ENCODE peak calls at places on chromosomes 4 and X, in six cellular contexts. G, A, T, H, N and I are unnamed samples.

GRCh38 chrX:17521871-17522693 is 147.1 kb downstream of the NHS start:
- DNase-seq in A (no peak), H (no peak), T (peak), N (no peak), G (no peak), I (peak)

GRCh38 chr4:19547463-19547862 is 704.2 kb upstream of the SLIT2 start:
- DNase-seq in G (no peak), N (no peak), A (no peak), H (no peak), T (no peak), I (no peak)

GRCh38 chr4:148359769-148360168 is 82.4 kb downstream of the NR3C2 start:
- DNase-seq in N (no peak), G (no peak), A (no peak), T (no peak), H (no peak), I (no peak)

GRCh38 chr4:40369437-40370278 is 34.5 kb downstream of the CHRNA9 start:
- DNase-seq in N (no peak), H (no peak), G (no peak), T (no peak), A (no peak), I (no peak)

GRCh38 chrX:102715967-102716366 is 3.7 kb downstream of the GPRASP2 start:
- DNase-seq in H (no peak), A (no peak), T (no peak), N (no peak), G (no peak), I (no peak)

GRCh38 chr4:25817059-25817681 is 45.6 kb downstream of the SEL1L3 start:
- DNase-seq in H (no peak), A (no peak), G (no peak), N (no peak), T (peak), I (no peak)

GRCh38 chrX:34873500-34874225 is 68.9 kb upstream of the FAM47B start:
- DNase-seq in N (no peak), G (no peak), H (no peak), A (no peak), T (no peak), I (no peak)

GRCh38 chr4:153143527-153144348 is 60.5 kb upstream of the TRIM2 start:
- DNase-seq in A (no peak), G (no peak), H (no peak), N (no peak), T (peak), I (peak)

GRCh38 chrX:87634361-87634760 is 116.8 kb downstream of the KLHL4 start:
- DNase-seq in T (no peak), G (no peak), A (no peak), N (no peak), H (no peak), I (no peak)

GRCh38 chrX:44228621-44229020 is 114.9 kb downstream of the EFHC2 start:
- DNase-seq in G (no peak), H (no peak), A (no peak), T (no peak), N (no peak), I (no peak)

GRCh38 chrX:34880656-34881055 is 61.9 kb upstream of the FAM47B start:
- DNase-seq in N (no peak), T (peak), H (no peak), G (no peak), A (no peak), I (no peak)

GRCh38 chr4:155769092-155769491 is 10.3 kb downstream of the GUCY1B1 start:
- DNase-seq in A (no peak), N (no peak), H (no peak), G (no peak), T (no peak), I (no peak)

GRCh38 chr4:42302348-42302747 is 94.9 kb upstream of the SHISA3 start:
- DNase-seq in A (no peak), G (peak), H (no peak), N (no peak), T (peak), I (no peak)

GRCh38 chr4:76607846-76608245 is 172.8 kb downstream of the SHROOM3 start:
- DNase-seq in G (no peak), T (no peak), N (no peak), A (no peak), H (no peak), I (no peak)

GRCh38 chr4:53929955-53930798 is 134.2 kb downstream of the CHIC2 start:
- DNase-seq in N (peak), G (peak), H (peak), A (peak), T (peak), I (peak)

GRCh38 chrX:105527759-105528158 is 294.6 kb upstream of the NRK start:
- DNase-seq in N (no peak), A (no peak), G (no peak), T (no peak), H (no peak), I (no peak)

GRCh38 chr4:28073860-28074555 is 1213.4 kb downstream of the STIM2 start:
- DNase-seq in T (no peak), H (no peak), G (no peak), A (no peak), N (no peak), I (no peak)

GRCh38 chrX:108437354-108437753 is 868 bp downstream of the COL4A6 start:
- DNase-seq in H (no peak), N (no peak), T (no peak), A (no peak), G (no peak), I (no peak)

GRCh38 chr4:173332963-173333657 is 1.0 kb downstream of the HMGB2 start:
- DNase-seq in A (no peak), N (no peak), T (peak), G (no peak), H (peak), I (no peak)

GRCh38 chrX:29641461-29641860 is 573.9 kb upstream of the MAGEB2 start:
- DNase-seq in H (no peak), A (no peak), N (no peak), G (no peak), T (no peak), I (no peak)

GRCh38 chrX:154317391-154318000 is 21.9 kb downstream of the TKTL1 start:
- DNase-seq in G (no peak), T (peak), N (no peak), A (no peak), H (no peak), I (no peak)

GRCh38 chr4:78518551-78518950 is 33.0 kb upstream of the ANXA3 start:
- DNase-seq in T (no peak), A (no peak), H (no peak), N (no peak), G (no peak), I (no peak)

GRCh38 chr4:138645289-138645688 is 370.3 kb upstream of the NOCT start:
- DNase-seq in T (peak), H (no peak), A (no peak), N (no peak), G (no peak), I (no peak)

GRCh38 chr4:67892905-67893304 is 9.1 kb upstream of the TMPRSS11D start:
- DNase-seq in A (no peak), N (no peak), T (no peak), H (no peak), G (no peak), I (no peak)